ENCODE peak calls at places on chromosomes 3 and 15, in four cellular contexts. T, Q, O and V are unnamed samples.

GRCh38 chr15:25596644-25597562 is 158.1 kb upstream of the UBE3A start:
- DNase-seq in Q (no peak), O (no peak), T (no peak), V (no peak)

GRCh38 chr15:98904466-98905048 is 103.0 kb downstream of the PGPEP1L start:
- DNase-seq in T (no peak), Q (peak; percentile 75), O (peak; percentile 58), V (peak; percentile 84)

GRCh38 chr3:163622384-163622783 is 1455.9 kb downstream of the SI start:
- DNase-seq in Q (no peak), O (peak; percentile 73), T (peak; percentile 10), V (peak; percentile 96)

GRCh38 chr15:35393403-35393802 is 152.6 kb downstream of the DPH6 start:
- DNase-seq in Q (no peak), T (no peak), O (no peak), V (no peak)

GRCh38 chr15:60138397-60138968 is 134.4 kb downstream of the FOXB1 start:
- DNase-seq in Q (no peak), T (no peak), O (no peak), V (no peak)

GRCh38 chr3:9820944-9821343 is 10.9 kb downstream of the TTLL3 start:
- DNase-seq in T (no peak), O (peak; percentile 55), Q (peak; percentile 23), V (peak; percentile 76)

GRCh38 chr3:169535584-169535983 is 127.9 kb downstream of the MECOM start:
- DNase-seq in T (no peak), Q (no peak), O (no peak), V (no peak)

GRCh38 chr3:5376761-5377160 is 189.3 kb downstream of the EDEM1 start:
- DNase-seq in O (peak; percentile 79), T (peak; percentile 7), Q (no peak), V (peak; percentile 59)

GRCh38 chr15:49215768-49216739 is 46.0 kb downstream of the GALK2 start:
- DNase-seq in T (no peak), O (no peak), Q (no peak), V (peak; percentile 54)

DNA sequence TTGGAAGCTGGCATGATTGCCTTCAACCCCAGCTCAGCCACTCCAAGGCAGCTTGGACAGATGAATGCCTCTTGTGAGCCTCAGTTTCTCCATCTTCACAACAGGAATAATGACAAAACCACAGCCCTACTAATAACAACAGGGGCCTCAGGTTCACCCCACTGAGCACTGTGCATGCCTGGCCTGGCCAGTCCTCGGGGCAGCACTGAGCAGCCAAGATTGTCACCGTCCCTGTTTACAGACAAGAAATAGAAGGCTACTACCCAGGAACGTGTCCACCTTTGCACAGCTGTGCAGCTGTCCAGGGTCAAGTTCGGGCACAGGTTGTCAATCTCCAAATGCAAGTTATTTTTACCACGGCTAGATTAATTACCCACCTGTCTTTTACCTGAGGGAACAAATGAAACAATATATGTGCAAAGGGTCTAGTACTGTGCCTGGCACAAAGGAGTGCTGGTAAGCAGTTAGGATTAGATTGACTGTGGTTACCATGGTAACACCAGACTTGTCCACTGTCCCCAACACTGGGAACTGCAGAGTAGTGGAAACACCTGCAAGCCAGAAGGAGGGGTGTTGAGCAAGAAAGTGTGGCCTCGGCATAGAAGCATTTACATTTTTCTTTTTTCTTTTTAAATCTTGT is 66.5 kb upstream of the SLC6A6 start:
- DNase-seq in T (no peak), O (no peak), Q (no peak), V (no peak)
- H4K5ac ChIP-seq in T (no peak overlapping the region), O (no peak overlapping the region), Q (no peak overlapping the region), V (no peak overlapping the region)

DNA sequence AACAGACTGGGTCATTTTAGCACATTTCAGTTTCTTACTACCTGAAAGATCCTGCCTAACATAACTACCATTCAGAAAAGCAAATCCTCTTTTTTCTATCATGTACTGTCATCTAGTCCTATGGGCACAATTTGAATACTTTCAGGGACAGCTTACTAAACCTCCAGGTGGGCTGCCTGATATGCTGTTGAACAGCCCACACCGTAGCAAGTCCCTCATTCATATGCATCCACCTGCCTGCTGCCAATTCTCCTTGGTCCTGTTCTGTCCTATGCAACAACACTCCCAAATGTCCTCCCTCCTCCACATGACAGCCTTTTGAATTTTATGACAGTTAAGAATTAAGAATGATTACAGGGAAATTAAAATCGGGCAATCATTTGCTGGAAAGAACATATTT is 137.9 kb downstream of the KCNAB1 start:
- DNase-seq in O (no peak), T (no peak), Q (no peak), V (no peak)
- H4K5ac ChIP-seq in O (no peak overlapping the region), T (no peak overlapping the region), Q (no peak overlapping the region), V (no peak overlapping the region)

GRCh38 chr15:65214010-65214409 is 2.7 kb upstream of the CILP start:
- DNase-seq in O (no peak), T (no peak), Q (no peak), V (no peak)

GRCh38 chr15:65212097-65212496 is 824 bp upstream of the CILP start:
- DNase-seq in T (no peak), O (peak; percentile 69), Q (no peak), V (peak; percentile 82)

GRCh38 chr15:65213241-65213640 is 2.0 kb upstream of the CILP start:
- DNase-seq in T (no peak), Q (no peak), O (no peak), V (no peak)

GRCh38 chr15:65209701-65210643 is 1.3 kb downstream of the CILP start:
- DNase-seq in O (no peak), T (no peak), Q (no peak), V (no peak)

DNA sequence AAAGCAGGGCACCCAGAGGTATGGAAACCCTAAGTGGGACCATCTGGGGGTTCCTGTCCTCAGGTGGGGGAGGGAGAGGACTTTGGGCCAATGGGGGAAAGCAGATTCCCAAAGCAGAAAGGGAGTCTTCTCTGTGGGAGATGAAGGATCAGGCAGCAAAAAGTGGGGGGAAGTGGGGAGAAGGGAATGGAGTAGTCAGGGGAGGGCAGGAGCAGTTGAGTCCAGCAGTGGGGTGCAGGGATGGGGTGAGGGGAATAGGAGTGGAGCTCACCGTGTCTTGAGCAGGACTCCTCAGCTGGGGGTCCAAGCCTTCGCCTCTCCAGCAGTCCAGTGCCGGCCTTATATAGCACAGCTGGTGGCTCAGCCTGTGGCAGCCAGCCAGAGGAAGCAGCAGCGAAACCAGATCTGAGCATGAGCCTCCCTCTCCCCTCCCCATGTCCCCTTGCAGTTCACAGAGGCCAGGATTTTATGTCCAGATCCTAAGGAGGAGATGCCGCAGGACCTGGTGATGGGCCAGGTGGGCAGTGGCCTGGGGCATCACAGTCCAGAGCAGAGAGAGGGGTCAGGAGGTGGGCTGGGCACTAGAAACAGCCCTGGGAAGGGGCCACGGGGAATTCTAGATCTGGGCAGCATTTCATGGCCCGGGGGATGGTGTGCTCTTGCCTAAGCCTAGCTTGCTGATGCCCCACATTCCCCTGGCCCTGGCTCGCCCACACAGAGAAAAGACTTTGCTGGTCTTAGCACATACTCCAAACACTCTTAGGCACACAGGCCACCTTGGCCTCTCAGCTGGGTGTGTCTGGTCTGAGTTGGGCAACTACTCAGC is at the start of gene CILP:
- DNase-seq in Q (peak; percentile 59), O (no peak), T (no peak), V (no peak)
- H4K5ac ChIP-seq in Q (no peak within 1 kb of the TSS), O (no peak within 1 kb of the TSS), T (no peak within 1 kb of the TSS), V (no peak within 1 kb of the TSS)

DNA sequence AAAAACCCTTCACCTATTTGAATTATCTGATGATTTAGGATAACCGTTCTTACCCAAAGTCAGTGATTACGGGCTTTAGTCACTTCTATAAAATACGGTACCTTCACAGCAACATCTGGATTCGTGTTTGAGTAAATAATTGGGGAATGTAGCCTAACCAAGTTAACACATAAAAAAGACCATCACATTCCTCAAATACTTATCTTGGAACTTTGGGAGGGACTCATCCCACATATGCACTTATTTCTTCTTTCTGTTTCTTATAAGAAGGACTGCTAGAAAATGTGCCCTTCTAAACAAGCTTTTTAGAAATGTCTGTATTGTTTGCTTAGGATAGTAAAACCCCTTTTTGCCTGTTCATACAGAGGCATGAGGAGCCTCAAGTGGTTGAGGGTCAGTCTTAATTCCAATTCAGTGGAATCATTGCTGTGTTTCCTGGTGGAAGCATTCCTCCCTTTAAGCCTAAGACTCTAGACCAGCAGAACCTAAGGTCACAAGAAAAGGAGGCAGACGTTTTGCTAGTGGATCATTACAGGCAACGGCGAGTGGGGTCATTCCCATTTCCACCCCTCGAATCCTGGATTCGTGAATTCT is 67.5 kb downstream of the TMEM44 start:
- DNase-seq in O (no peak), Q (peak; percentile 76), T (no peak), V (no peak)
- H4K5ac ChIP-seq in O (no peak overlapping the region), Q (peak overlapping the region; percentile 98), T (no peak overlapping the region), V (no peak overlapping the region)